ENCODE peak calls at places on chromosome 9, in seven cellular contexts. One of them, this sample, is unnamed. For H3K4me1, the result is how much of the 10 kb centered on the place peaks cover.

GRCh38 chr9:94932647-94933415 is 206.3 kb downstream of the AOPEP start:
- DNase-seq in mammary epithelial cell: no peak
- DNase-seq in PC-3: no peak
- DNase-seq in suprapubic skin: no peak
- DNase-seq in fibroblast of lung: no peak
- DNase-seq in H9: no peak
- DNase-seq in heart left ventricle: no peak
- DNase-seq in this sample: no peak

GRCh38 chr9:970310-971002 is 6.0 kb upstream of the DMRT3 start:
- DNase-seq in mammary epithelial cell: no peak
- DNase-seq in PC-3: no peak
- DNase-seq in suprapubic skin: no peak
- DNase-seq in fibroblast of lung: no peak
- DNase-seq in H9: peak
- DNase-seq in heart left ventricle: no peak
- DNase-seq in this sample: no peak

GRCh38 chr9:109448223-109448622 is 49.9 kb downstream of the PTPN3 start:
- DNase-seq in mammary epithelial cell: peak
- DNase-seq in PC-3: no peak
- DNase-seq in suprapubic skin: no peak
- DNase-seq in fibroblast of lung: peak
- DNase-seq in H9: no peak
- DNase-seq in heart left ventricle: no peak
- DNase-seq in this sample: no peak

GRCh38 chr9:130371196-130371966 is 73.4 kb upstream of the ASS1 start:
- DNase-seq in mammary epithelial cell: no peak
- DNase-seq in PC-3: no peak
- DNase-seq in suprapubic skin: no peak
- DNase-seq in fibroblast of lung: no peak
- DNase-seq in H9: no peak
- DNase-seq in heart left ventricle: no peak
- DNase-seq in this sample: no peak

GRCh38 chr9:14413811-14414210 is 99.9 kb upstream of the NFIB start:
- DNase-seq in mammary epithelial cell: no peak
- DNase-seq in PC-3: no peak
- DNase-seq in suprapubic skin: no peak
- DNase-seq in fibroblast of lung: no peak
- DNase-seq in H9: no peak
- DNase-seq in heart left ventricle: no peak
- DNase-seq in this sample: no peak

GRCh38 chr9:108972626-108973209 is 38.5 kb downstream of the ABITRAM start:
- DNase-seq in mammary epithelial cell: no peak
- DNase-seq in PC-3: no peak
- DNase-seq in suprapubic skin: no peak
- DNase-seq in fibroblast of lung: peak
- DNase-seq in H9: no peak
- DNase-seq in heart left ventricle: no peak
- DNase-seq in this sample: no peak

GRCh38 chr9:102779341-102779740 is 215.8 kb upstream of the CYLC2 start:
- DNase-seq in mammary epithelial cell: no peak
- DNase-seq in PC-3: no peak
- DNase-seq in suprapubic skin: no peak
- DNase-seq in fibroblast of lung: no peak
- DNase-seq in H9: no peak
- DNase-seq in heart left ventricle: no peak
- DNase-seq in this sample: no peak

GRCh38 chr9:116234091-116234490 is 80.5 kb downstream of the PAPPA start:
- DNase-seq in mammary epithelial cell: peak
- DNase-seq in PC-3: peak
- DNase-seq in suprapubic skin: no peak
- DNase-seq in fibroblast of lung: peak
- DNase-seq in H9: no peak
- DNase-seq in heart left ventricle: peak
- DNase-seq in this sample: peak

GRCh38 chr9:136614372-136614922 is 48.3 kb upstream of the EGFL7 start:
- DNase-seq in mammary epithelial cell: no peak
- DNase-seq in PC-3: no peak
- DNase-seq in suprapubic skin: no peak
- DNase-seq in fibroblast of lung: peak
- DNase-seq in H9: no peak
- DNase-seq in heart left ventricle: peak
- DNase-seq in this sample: no peak

GRCh38 chr9:85516976-85517637 is 224.6 kb downstream of the AGTPBP1 start:
- DNase-seq in mammary epithelial cell: peak
- DNase-seq in PC-3: peak
- DNase-seq in suprapubic skin: no peak
- DNase-seq in fibroblast of lung: no peak
- DNase-seq in H9: no peak
- DNase-seq in heart left ventricle: no peak
- DNase-seq in this sample: peak

GRCh38 chr9:72480931-72481330 is 40.5 kb upstream of the TMC1 start:
- DNase-seq in mammary epithelial cell: no peak
- DNase-seq in PC-3: peak
- DNase-seq in suprapubic skin: no peak
- DNase-seq in fibroblast of lung: peak
- DNase-seq in H9: no peak
- DNase-seq in heart left ventricle: no peak
- DNase-seq in this sample: no peak

GRCh38 chr9:95857122-95857521 is 18.4 kb upstream of the ERCC6L2 start:
- DNase-seq in mammary epithelial cell: peak
- DNase-seq in PC-3: peak
- DNase-seq in suprapubic skin: no peak
- DNase-seq in fibroblast of lung: peak
- DNase-seq in H9: no peak
- DNase-seq in heart left ventricle: no peak
- DNase-seq in this sample: peak

GRCh38 chr9:27599102-27599501 is 25.8 kb upstream of the C9orf72 start:
- DNase-seq in mammary epithelial cell: peak
- DNase-seq in PC-3: no peak
- DNase-seq in suprapubic skin: no peak
- DNase-seq in fibroblast of lung: no peak
- DNase-seq in H9: no peak
- DNase-seq in heart left ventricle: no peak
- DNase-seq in this sample: no peak

GRCh38 chr9:114278881-114279570 is 43.9 kb upstream of the ORM1 start:
- DNase-seq in mammary epithelial cell: peak
- DNase-seq in PC-3: peak
- DNase-seq in suprapubic skin: peak
- DNase-seq in fibroblast of lung: peak
- DNase-seq in H9: no peak
- DNase-seq in heart left ventricle: peak
- DNase-seq in this sample: peak

DNA sequence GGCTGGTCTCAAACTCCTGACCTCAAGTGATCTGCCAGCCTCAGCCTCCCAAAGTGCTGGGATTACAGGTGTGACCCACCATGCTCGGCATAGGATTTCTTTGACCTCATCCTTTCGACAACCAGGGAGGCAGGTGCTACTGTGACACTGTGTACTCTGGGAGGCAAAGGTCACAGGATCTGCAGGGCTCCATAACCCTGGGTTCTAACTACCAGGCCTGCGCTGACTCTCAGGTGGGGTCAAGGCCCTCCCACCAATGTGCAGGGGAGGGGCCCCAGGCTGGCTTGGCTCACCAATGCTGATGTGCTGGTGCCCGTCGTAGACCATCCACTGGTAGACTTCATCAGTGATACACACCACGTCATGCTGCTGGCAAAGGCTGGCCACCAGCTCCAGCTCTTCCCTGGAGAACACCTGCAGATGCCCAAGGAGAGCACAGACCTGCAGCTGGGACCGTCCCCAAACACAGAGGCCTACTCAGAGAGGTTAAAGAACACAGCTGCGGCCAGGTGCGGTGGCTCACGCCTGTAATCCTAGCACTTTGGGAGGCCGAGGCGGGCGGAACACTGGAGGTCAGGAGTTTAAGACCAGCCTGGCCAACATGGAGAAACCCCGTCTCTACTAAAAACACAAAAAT is 7.0 kb upstream of the SPOUT1 start:
- DNase-seq in mammary epithelial cell: no peak
- DNase-seq in PC-3: no peak
- DNase-seq in suprapubic skin: no peak
- DNase-seq in fibroblast of lung: no peak
- DNase-seq in H9: no peak
- DNase-seq in heart left ventricle: no peak
- DNase-seq in this sample: no peak
- H3K4me1 ChIP-seq in mammary epithelial cell: under half
- H3K4me1 ChIP-seq in PC-3: under half
- H3K4me1 ChIP-seq in suprapubic skin: under half
- H3K4me1 ChIP-seq in fibroblast of lung: under half
- H3K4me1 ChIP-seq in H9: under half
- H3K4me1 ChIP-seq in heart left ventricle: under half
- H3K4me1 ChIP-seq in this sample: under half

GRCh38 chr9:21589344-21590056 is 107.4 kb upstream of the IFNE start:
- DNase-seq in mammary epithelial cell: no peak
- DNase-seq in PC-3: no peak
- DNase-seq in suprapubic skin: no peak
- DNase-seq in fibroblast of lung: no peak
- DNase-seq in H9: no peak
- DNase-seq in heart left ventricle: no peak
- DNase-seq in this sample: no peak

GRCh38 chr9:21584890-21585289 is 102.8 kb upstream of the IFNE start:
- DNase-seq in mammary epithelial cell: no peak
- DNase-seq in PC-3: no peak
- DNase-seq in suprapubic skin: no peak
- DNase-seq in fibroblast of lung: no peak
- DNase-seq in H9: no peak
- DNase-seq in heart left ventricle: no peak
- DNase-seq in this sample: no peak

GRCh38 chr9:21583628-21584027 is 101.5 kb upstream of the IFNE start:
- DNase-seq in mammary epithelial cell: no peak
- DNase-seq in PC-3: no peak
- DNase-seq in suprapubic skin: no peak
- DNase-seq in fibroblast of lung: no peak
- DNase-seq in H9: no peak
- DNase-seq in heart left ventricle: no peak
- DNase-seq in this sample: no peak

GRCh38 chr9:21590058-21590996 is 108.2 kb upstream of the IFNE start:
- DNase-seq in mammary epithelial cell: peak
- DNase-seq in PC-3: peak
- DNase-seq in suprapubic skin: no peak
- DNase-seq in fibroblast of lung: no peak
- DNase-seq in H9: no peak
- DNase-seq in heart left ventricle: no peak
- DNase-seq in this sample: no peak

GRCh38 chr9:21585756-21586752 is 103.9 kb upstream of the IFNE start:
- DNase-seq in mammary epithelial cell: no peak
- DNase-seq in PC-3: peak
- DNase-seq in suprapubic skin: no peak
- DNase-seq in fibroblast of lung: peak
- DNase-seq in H9: no peak
- DNase-seq in heart left ventricle: no peak
- DNase-seq in this sample: no peak
- TF ChIP-seq CTCF in mammary epithelial cell: peak
- TF ChIP-seq CTCF in PC-3: peak
- TF ChIP-seq CTCF in suprapubic skin: no peak
- TF ChIP-seq CTCF in fibroblast of lung: peak
- TF ChIP-seq CTCF in H9: no peak
- TF ChIP-seq CTCF in heart left ventricle: no peak
- TF ChIP-seq CTCF in this sample: peak

GRCh38 chr9:131862261-131862660 is 122.4 kb upstream of the RAPGEF1 start:
- DNase-seq in mammary epithelial cell: no peak
- DNase-seq in PC-3: no peak
- DNase-seq in suprapubic skin: no peak
- DNase-seq in fibroblast of lung: no peak
- DNase-seq in H9: no peak
- DNase-seq in heart left ventricle: no peak
- DNase-seq in this sample: no peak
- H3K27ac ChIP-seq in mammary epithelial cell: no peak
- H3K27ac ChIP-seq in PC-3: no peak
- H3K27ac ChIP-seq in suprapubic skin: no peak
- H3K27ac ChIP-seq in fibroblast of lung: no peak
- H3K27ac ChIP-seq in H9: no peak
- H3K27ac ChIP-seq in heart left ventricle: no peak
- H3K27ac ChIP-seq in this sample: no peak

GRCh38 chr9:77605449-77606220 is 42.5 kb downstream of the GNA14 start:
- DNase-seq in mammary epithelial cell: no peak
- DNase-seq in PC-3: no peak
- DNase-seq in suprapubic skin: no peak
- DNase-seq in fibroblast of lung: no peak
- DNase-seq in H9: no peak
- DNase-seq in heart left ventricle: no peak
- DNase-seq in this sample: no peak

GRCh38 chr9:77601476-77602056 is 46.6 kb downstream of the GNA14 start:
- DNase-seq in mammary epithelial cell: no peak
- DNase-seq in PC-3: no peak
- DNase-seq in suprapubic skin: no peak
- DNase-seq in fibroblast of lung: no peak
- DNase-seq in H9: no peak
- DNase-seq in heart left ventricle: no peak
- DNase-seq in this sample: no peak

GRCh38 chr9:77602852-77603251 is 45.3 kb downstream of the GNA14 start:
- DNase-seq in mammary epithelial cell: no peak
- DNase-seq in PC-3: no peak
- DNase-seq in suprapubic skin: no peak
- DNase-seq in fibroblast of lung: no peak
- DNase-seq in H9: no peak
- DNase-seq in heart left ventricle: no peak
- DNase-seq in this sample: no peak

GRCh38 chr9:77604316-77604715 is 43.8 kb downstream of the GNA14 start:
- DNase-seq in mammary epithelial cell: no peak
- DNase-seq in PC-3: no peak
- DNase-seq in suprapubic skin: no peak
- DNase-seq in fibroblast of lung: no peak
- DNase-seq in H9: no peak
- DNase-seq in heart left ventricle: no peak
- DNase-seq in this sample: no peak

DNA sequence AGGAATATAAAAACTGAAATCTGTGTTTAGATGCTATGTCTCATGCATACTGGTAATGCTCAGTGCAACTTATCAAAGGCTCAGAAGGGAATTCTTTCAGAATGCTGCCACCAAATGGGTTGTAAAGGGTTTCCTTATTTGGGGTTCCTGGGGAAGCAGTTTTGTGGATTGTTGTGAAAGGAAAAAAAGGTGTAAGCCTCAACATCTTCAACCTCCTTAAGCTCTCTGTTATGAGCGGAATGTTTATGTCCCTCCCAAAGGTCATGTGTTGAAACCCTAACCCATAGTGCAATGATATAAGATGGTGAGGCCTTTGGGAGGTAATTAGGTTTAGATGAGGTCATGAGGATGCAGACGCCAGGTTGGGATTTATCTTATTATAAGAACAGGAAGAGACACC is 41.6 kb downstream of the GNA14 start:
- DNase-seq in mammary epithelial cell: no peak
- DNase-seq in PC-3: no peak
- DNase-seq in suprapubic skin: no peak
- DNase-seq in fibroblast of lung: no peak
- DNase-seq in H9: no peak
- DNase-seq in heart left ventricle: no peak
- DNase-seq in this sample: no peak
- H3K4me1 ChIP-seq in mammary epithelial cell: under half
- H3K4me1 ChIP-seq in PC-3: under half
- H3K4me1 ChIP-seq in suprapubic skin: under half
- H3K4me1 ChIP-seq in fibroblast of lung: under half
- H3K4me1 ChIP-seq in H9: under half
- H3K4me1 ChIP-seq in heart left ventricle: under half
- H3K4me1 ChIP-seq in this sample: under half

This sample was measured in foreskin keratinocyte.